ENCODE peak calls at places on chromosomes 13 and 19, in six cellular contexts. M is tibial nerve, A is epithelial cell of esophagus, S is psoas muscle, Z is heart right ventricle, E is AG10803. U is an unnamed sample.

GRCh38 chr13:109666656-109667448 is 119.5 kb downstream of the IRS2 start:
- DNase-seq in M (no peak), A (peak; percentile 78), S (no peak), Z (no peak), E (peak; percentile 53), U (no peak)

GRCh38 chr19:52369463-52370340 is at the start of gene ZNF880:
- DNase-seq in M (peak; percentile 93), A (peak; percentile 91), S (peak; percentile 96), Z (peak; percentile 95), E (peak; percentile 88), U (peak; percentile 83)

GRCh38 chr13:30841161-30841560 is 64.9 kb upstream of the MEDAG start:
- DNase-seq in M (no peak), A (no peak), S (no peak), Z (no peak), E (peak; percentile 92), U (no peak)

GRCh38 chr13:59312776-59313175 is 851.0 kb downstream of the DIAPH3 start:
- DNase-seq in M (no peak), A (no peak), S (no peak), Z (no peak), E (no peak), U (no peak)

GRCh38 chr19:22605275-22606211 is 28.6 kb upstream of the ZNF492 start:
- DNase-seq in M (no peak), A (no peak), S (no peak), Z (no peak), E (no peak), U (no peak)

GRCh38 chr13:25943666-25944065 is 108.2 kb downstream of the SHISA2 start:
- DNase-seq in M (no peak), A (peak; percentile 51), S (no peak), Z (no peak), E (peak; percentile 38), U (no peak)

GRCh38 chr19:45428385-45429231 is 4.9 kb upstream of the ERCC1 start:
- DNase-seq in M (no peak), A (no peak), S (peak; percentile 92), Z (peak; percentile 76), E (peak; percentile 52), U (no peak)

GRCh38 chr13:51814825-51815650 is 11.1 kb upstream of the DHRS12 start:
- DNase-seq in M (peak; percentile 74), A (peak; percentile 66), S (peak; percentile 68), Z (peak; percentile 66), E (peak; percentile 41), U (peak; percentile 44)

GRCh38 chr13:49265822-49266221 is 18.1 kb downstream of the CDADC1 start:
- DNase-seq in M (no peak), A (no peak), S (no peak), Z (no peak), E (peak; percentile 1), U (peak; percentile 26)

GRCh38 chr13:83297591-83298305 is 584.5 kb downstream of the SLITRK1 start:
- DNase-seq in M (no peak), A (no peak), S (no peak), Z (no peak), E (peak; percentile 41), U (no peak)

GRCh38 chr13:51542358-51542972 is 41.8 kb upstream of the WDFY2 start:
- DNase-seq in M (no peak), A (no peak), S (no peak), Z (no peak), E (no peak), U (no peak)

GRCh38 chr13:112680741-112681360 is 9.0 kb upstream of the ATP11A start:
- DNase-seq in M (no peak), A (no peak), S (no peak), Z (no peak), E (no peak), U (no peak)

GRCh38 chr13:77892491-77892890 is 26.1 kb downstream of the EDNRB start:
- DNase-seq in M (no peak), A (no peak), S (no peak), Z (no peak), E (no peak), U (no peak)

GRCh38 chr13:113776231-113777125 is 17.5 kb downstream of the TMEM255B start:
- DNase-seq in M (no peak), A (no peak), S (peak; percentile 45), Z (no peak), E (no peak), U (no peak)

GRCh38 chr19:35757231-35757748 is 461 bp upstream of the HSPB6 start:
- DNase-seq in M (peak; percentile 84), A (no peak), S (peak; percentile 97), Z (peak; percentile 90), E (peak; percentile 88), U (peak; percentile 86)

GRCh38 chr13:40484101-40484800 is 182.2 kb downstream of the FOXO1 start:
- DNase-seq in M (no peak), A (no peak), S (no peak), Z (no peak), E (no peak), U (no peak)

GRCh38 chr13:113595131-113595530 is 10.6 kb downstream of the TFDP1 start:
- DNase-seq in M (no peak), A (no peak), S (peak; percentile 30), Z (no peak), E (no peak), U (no peak)

GRCh38 chr13:35252536-35253205 is 223.8 kb downstream of the MAB21L1 start:
- DNase-seq in M (no peak), A (peak; percentile 49), S (no peak), Z (no peak), E (no peak), U (no peak)

GRCh38 chr13:26184791-26185250 is 37.3 kb downstream of the RNF6 start:
- DNase-seq in M (peak; percentile 48), A (peak; percentile 82), S (peak; percentile 66), Z (peak; percentile 70), E (peak; percentile 73), U (peak; percentile 40)

GRCh38 chr13:106063591-106064308 is 471.7 kb downstream of the EFNB2 start:
- DNase-seq in M (no peak), A (peak; percentile 80), S (no peak), Z (no peak), E (peak; percentile 64), U (no peak)

DNA sequence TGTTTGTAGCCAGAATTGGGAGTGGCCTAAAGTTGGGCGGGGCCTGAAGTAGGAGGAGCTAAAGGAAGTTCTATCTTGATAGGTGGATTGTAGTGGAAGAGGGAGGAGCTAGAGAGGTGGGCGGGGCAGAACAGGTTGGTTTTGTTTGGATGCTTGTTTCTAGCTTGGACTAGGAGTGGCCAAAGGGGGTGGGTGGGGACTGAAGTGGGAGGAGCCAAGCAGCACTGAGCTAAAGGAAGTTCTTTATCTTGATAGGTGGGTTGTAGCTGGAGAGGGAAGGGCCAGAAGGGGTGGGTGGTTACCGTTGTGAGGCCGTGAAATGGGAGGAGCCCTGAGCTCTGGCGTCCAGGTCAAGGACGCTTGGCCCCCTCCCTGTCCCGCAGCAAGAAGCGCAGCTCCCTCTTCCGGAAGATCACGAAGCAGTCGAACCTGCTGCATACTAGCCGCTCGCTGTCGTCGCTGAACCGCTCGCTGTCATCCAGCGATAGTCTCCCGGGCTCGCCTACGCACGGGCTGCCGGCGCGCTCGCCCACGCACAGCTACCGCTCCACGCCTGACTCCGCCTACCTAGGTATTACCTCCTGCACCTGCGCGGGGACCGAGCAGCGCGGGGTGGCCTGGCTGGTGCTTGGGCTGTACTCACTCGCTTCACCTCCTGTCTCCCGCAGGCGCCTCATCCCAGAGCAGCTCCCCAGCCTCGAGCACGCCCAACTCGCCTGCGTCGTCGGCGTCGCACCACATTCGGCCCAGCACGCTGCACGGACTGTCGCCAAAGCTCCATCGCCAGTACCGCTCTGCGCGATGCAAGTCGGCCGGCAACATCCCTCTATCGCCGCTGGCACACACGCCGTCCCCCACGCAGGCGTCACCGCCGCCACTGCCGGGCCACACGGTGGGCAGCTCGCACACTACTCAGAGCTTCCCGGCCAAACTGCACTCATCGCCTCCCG is 8.0 kb downstream of the DNASE2 start:
- DNase-seq in M (no peak), A (peak; percentile 95), S (peak; percentile 72), Z (peak; percentile 24), E (peak; percentile 30), U (no peak)
- H3K4me3 ChIP-seq in M (no peak overlapping the region), A (peak overlapping the region; percentile 32), S (peak overlapping the region; percentile 45), Z (peak overlapping the region; percentile 41), E (peak overlapping the region; percentile 13), U (no peak overlapping the region)

GRCh38 chr19:8475005-8475404 is 27.4 kb downstream of the PRAM1 start:
- DNase-seq in M (no peak), A (no peak), S (no peak), Z (no peak), E (no peak), U (no peak)
- TF ChIP-seq CTCF in M (no peak), A (no peak), S (no peak), Z (no peak), E (no peak), U (no peak)

GRCh38 chr19:17841371-17841809 is 6.4 kb downstream of the JAK3 start:
- DNase-seq in M (no peak), A (no peak), S (no peak), Z (no peak), E (no peak), U (no peak)
- H3K4me3 ChIP-seq in M (peak overlapping the region; percentile 23), A (no peak overlapping the region), S (no peak overlapping the region), Z (peak overlapping the region; percentile 36), E (no peak overlapping the region), U (peak overlapping the region; percentile 9)

DNA sequence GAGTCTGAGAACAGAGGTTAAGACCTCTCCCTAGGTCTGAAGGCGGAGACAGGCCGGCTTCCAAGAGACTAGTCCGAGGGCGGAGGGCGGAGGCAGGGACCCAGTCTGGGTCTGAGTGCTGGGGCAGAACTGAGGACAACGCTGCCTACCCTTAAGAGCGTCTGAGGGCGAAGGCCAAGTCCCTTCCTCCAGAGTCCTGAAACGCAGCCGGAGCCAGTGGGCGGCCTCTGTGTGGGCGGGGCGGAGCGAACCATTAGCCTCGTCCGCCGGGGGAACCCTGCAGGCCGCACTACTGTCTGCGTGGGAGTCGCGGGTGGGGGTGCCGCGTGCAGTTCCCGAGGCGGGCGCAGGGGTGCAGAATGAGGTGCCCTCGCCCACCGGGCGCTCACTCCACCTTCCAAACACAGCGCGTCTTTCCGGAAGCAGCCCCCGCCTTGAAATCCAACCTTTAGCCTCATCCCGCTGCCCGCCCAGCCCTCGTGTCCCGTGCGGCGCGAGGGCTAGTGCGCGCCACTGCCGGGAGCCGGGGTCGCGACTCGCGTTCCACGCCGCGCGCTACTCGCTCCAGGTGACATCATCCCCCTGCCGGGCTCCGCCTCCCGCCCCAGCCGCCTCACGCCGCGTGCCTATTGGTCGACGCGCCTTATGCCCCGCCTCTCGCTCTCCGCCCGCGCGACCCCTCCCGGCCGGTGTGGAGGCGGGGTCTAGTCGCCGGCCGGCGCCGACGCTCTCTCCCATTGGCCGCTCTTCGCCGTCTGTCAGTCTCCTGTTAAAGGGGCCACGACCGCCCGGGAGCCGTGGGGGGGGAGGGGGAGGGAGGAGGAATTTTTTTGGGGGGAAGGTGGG is at the start of gene C19orf73:
- DNase-seq in M (peak; percentile 85), A (peak; percentile 97), S (peak; percentile 98), Z (peak; percentile 94), E (peak; percentile 91), U (peak; percentile 76)
- TF ChIP-seq CTCF in M (peak; percentile 5), A (no peak), S (no peak), Z (peak; percentile 40), E (no peak), U (no peak)

U was measured in astrocyte of the cerebellum.